ENCODE peak calls at places on chromosome 7, in eight cellular contexts. S is activated CD4-positive, CD25-positive, alpha-beta regulatory T cell treated with anti-CD3 and anti-CD28 coated beads, Interleukin-2, amount 50 U/mL, for 72 hours; X is effector CD8-positive, alpha-beta T cell; N is T1000; T is CD8-positive, alpha-beta T cell; Y is activated naive CD4-positive, alpha-beta T cell treated with anti-CD3 and anti-CD28 coated beads for 36 hours; P is GM03348; L is RCC 7860. J is an unnamed sample.

GRCh38 chr7:18895456-18895855 is 222.0 kb downstream of the TWIST1 start:
- DNase-seq in S (no peak), X (no peak), N (no peak), T (no peak), Y (no peak), P (peak; percentile 20), L (peak; percentile 79), J (peak; percentile 18)

GRCh38 chr7:144842377-144842851 is 6.6 kb upstream of the TPK1 start:
- DNase-seq in S (no peak), X (no peak), N (no peak), T (no peak), Y (peak; percentile 69), P (no peak), L (peak; percentile 40), J (no peak)

GRCh38 chr7:17506090-17506489 is 207.6 kb downstream of the AHR start:
- DNase-seq in S (no peak), X (no peak), N (no peak), T (no peak), Y (no peak), P (no peak), L (no peak), J (no peak)

GRCh38 chr7:69800495-69800894 is 202.2 kb downstream of the AUTS2 start:
- DNase-seq in S (no peak), X (no peak), N (no peak), T (no peak), Y (no peak), P (no peak), L (peak; percentile 17), J (peak; percentile 25)

GRCh38 chr7:44695756-44696155 is 52.9 kb upstream of the ZMIZ2 start:
- DNase-seq in S (no peak), X (no peak), N (no peak), T (no peak), Y (no peak), P (no peak), L (no peak), J (no peak)

GRCh38 chr7:187237-187927 is 5.0 kb upstream of the FAM20C start:
- DNase-seq in S (no peak), X (no peak), N (no peak), T (no peak), Y (no peak), P (no peak), L (no peak), J (no peak)

GRCh38 chr7:151142686-151143040 is 24.8 kb downstream of the GBX1 start:
- DNase-seq in S (no peak), X (no peak), N (no peak), T (peak; percentile 4), Y (no peak), P (no peak), L (no peak), J (no peak)

GRCh38 chr7:150800576-150801241 is at the start of gene TMEM176A:
- DNase-seq in S (no peak), X (no peak), N (no peak), T (peak; percentile 22), Y (peak; percentile 17), P (no peak), L (no peak), J (no peak)

GRCh38 chr7:108454674-108455523 is 1.3 kb downstream of the NRCAM start:
- DNase-seq in S (no peak), X (no peak), N (no peak), T (peak; percentile 24), Y (peak; percentile 37), P (peak; percentile 50), L (no peak), J (peak; percentile 43)

GRCh38 chr7:120735791-120736190 is 122.2 kb downstream of the TSPAN12 start:
- DNase-seq in S (no peak), X (no peak), N (no peak), T (no peak), Y (no peak), P (no peak), L (no peak), J (no peak)

GRCh38 chr7:140745654-140746053 is 49.1 kb downstream of the NDUFB2 start:
- DNase-seq in S (no peak), X (no peak), N (no peak), T (no peak), Y (no peak), P (no peak), L (no peak), J (no peak)

GRCh38 chr7:82615527-82615926 is 171.9 kb upstream of the CACNA2D1 start:
- DNase-seq in S (no peak), X (no peak), N (no peak), T (no peak), Y (no peak), P (no peak), L (no peak), J (no peak)

GRCh38 chr7:26653430-26653911 is 210.9 kb downstream of the SKAP2 start:
- DNase-seq in S (no peak), X (no peak), N (no peak), T (no peak), Y (no peak), P (no peak), L (peak; percentile 16), J (no peak)

GRCh38 chr7:40546616-40547501 is 412.1 kb downstream of the SUGCT start:
- DNase-seq in S (no peak), X (no peak), N (no peak), T (no peak), Y (no peak), P (no peak), L (peak; percentile 42), J (no peak)

GRCh38 chr7:77783540-77783939 is 14.7 kb downstream of the TMEM60 start:
- DNase-seq in S (no peak), X (no peak), N (no peak), T (no peak), Y (no peak), P (no peak), L (no peak), J (no peak)

GRCh38 chr7:25405736-25406135 is 177.4 kb upstream of the NPVF start:
- DNase-seq in S (no peak), X (no peak), N (no peak), T (no peak), Y (no peak), P (no peak), L (no peak), J (no peak)

GRCh38 chr7:99833289-99833877 is 5.6 kb downstream of the CYP3A43 start:
- DNase-seq in S (no peak), X (no peak), N (no peak), T (no peak), Y (no peak), P (no peak), L (no peak), J (no peak)

GRCh38 chr7:102883098-102883860 is 29.5 kb upstream of the LRRC17 start:
- DNase-seq in S (no peak), X (no peak), N (no peak), T (no peak), Y (no peak), P (no peak), L (peak; percentile 46), J (no peak)

GRCh38 chr7:158590181-158590530 is 2.5 kb upstream of the PTPRN2 start:
- DNase-seq in S (no peak), X (no peak), N (no peak), T (no peak), Y (no peak), P (no peak), L (no peak), J (no peak)

GRCh38 chr7:4731803-4732202 is 43.6 kb upstream of the AP5Z1 start:
- DNase-seq in S (no peak), X (no peak), N (no peak), T (no peak), Y (no peak), P (no peak), L (no peak), J (no peak)